ENCODE peak calls at places on chromosomes 3 and 15, in five cellular contexts. L, X, A, V and D are unnamed samples.

GRCh38 chr15:90465140-90465929 is 64.4 kb upstream of the CRTC3 start:
- DNase-seq in X (no peak), V (no peak), A (no peak), L (no peak), D (no peak)

GRCh38 chr15:99961011-99961441 is 227.8 kb upstream of the LYSMD4 start:
- DNase-seq in V (no peak), A (peak; percentile 13), L (no peak), X (no peak), D (no peak)

GRCh38 chr3:71101014-71101413 is 482.5 kb downstream of the FOXP1 start:
- DNase-seq in L (no peak), A (no peak), X (no peak), V (no peak), D (no peak)

GRCh38 chr15:73550190-73550589 is 83.0 kb downstream of the NPTN start:
- DNase-seq in X (no peak), V (no peak), A (no peak), L (no peak), D (no peak)

GRCh38 chr3:149203758-149204157 is 17.9 kb downstream of the CP start:
- DNase-seq in X (no peak), A (no peak), L (no peak), V (no peak), D (no peak)

GRCh38 chr15:51310064-51310463 is 28.3 kb downstream of the CYP19A1 start:
- DNase-seq in X (no peak), A (no peak), L (no peak), V (no peak), D (no peak)

GRCh38 chr3:10511809-10512494 is 6.6 kb upstream of the ATP2B2 start:
- DNase-seq in X (no peak), A (no peak), L (no peak), V (no peak), D (no peak)

GRCh38 chr15:66865622-66866611 is 163.9 kb downstream of the SMAD6 start:
- DNase-seq in A (no peak), X (no peak), V (no peak), L (no peak), D (no peak)

GRCh38 chr15:101017935-101018849 is 99.0 kb downstream of the LRRK1 start:
- DNase-seq in X (no peak), A (peak; percentile 8), V (no peak), L (no peak), D (no peak)

GRCh38 chr3:193207874-193208273 is 33.1 kb upstream of the PLAAT1 start:
- DNase-seq in L (no peak), A (no peak), V (no peak), X (no peak), D (no peak)

GRCh38 chr3:50573566-50574279 is 4.4 kb downstream of the HEMK1 start:
- DNase-seq in L (no peak), V (no peak), A (no peak), X (no peak), D (no peak)

GRCh38 chr3:173893066-173893465 is 495.5 kb downstream of the NLGN1 start:
- DNase-seq in V (no peak), X (no peak), L (no peak), A (no peak), D (no peak)

GRCh38 chr3:13653631-13654279 is 104.8 kb downstream of the FBLN2 start:
- DNase-seq in V (no peak), A (no peak), L (no peak), X (no peak), D (no peak)

GRCh38 chr15:69114231-69114937 is 46.1 kb upstream of the GLCE start:
- DNase-seq in L (no peak), V (no peak), A (no peak), X (no peak), D (no peak)

GRCh38 chr3:62795978-62796635 is 79.1 kb downstream of the CADPS start:
- DNase-seq in V (no peak), A (no peak), X (no peak), L (no peak), D (no peak)

GRCh38 chr15:74213858-74214284 is 11.3 kb upstream of the STRA6 start:
- DNase-seq in V (no peak), X (no peak), L (no peak), A (no peak), D (no peak)

GRCh38 chr15:92810418-92811138 is 89.5 kb upstream of the CHD2 start:
- DNase-seq in X (peak; percentile 69), A (peak; percentile 85), L (peak; percentile 79), V (peak; percentile 69), D (no peak)

GRCh38 chr3:64431717-64432116 is 206.5 kb upstream of the PRICKLE2 start:
- DNase-seq in L (no peak), X (no peak), V (no peak), A (no peak), D (no peak)

GRCh38 chr15:35753486-35753885 is 207.5 kb upstream of the DPH6 start:
- DNase-seq in X (no peak), L (no peak), A (no peak), V (no peak), D (no peak)

GRCh38 chr15:28105793-28106192 is 6.7 kb upstream of the OCA2 start:
- DNase-seq in L (no peak), A (no peak), V (no peak), X (peak; percentile 8), D (no peak)

GRCh38 chr3:136634821-136635220 is 117.4 kb downstream of the STAG1 start:
- DNase-seq in L (no peak), V (no peak), X (no peak), A (no peak), D (no peak)

GRCh38 chr3:37940242-37940908 is 50.2 kb upstream of the VILL start:
- DNase-seq in X (no peak), L (no peak), V (no peak), A (no peak), D (no peak)

GRCh38 chr3:37943126-37943525 is 47.5 kb upstream of the VILL start:
- DNase-seq in A (no peak), V (no peak), L (no peak), X (no peak), D (no peak)

GRCh38 chr3:37942646-37943045 is 47.9 kb upstream of the VILL start:
- DNase-seq in V (no peak), L (no peak), X (no peak), A (no peak), D (no peak)

GRCh38 chr3:37943631-37944242 is 46.8 kb upstream of the VILL start:
- DNase-seq in A (peak; percentile 53), V (no peak), L (no peak), X (no peak), D (no peak)

DNA sequence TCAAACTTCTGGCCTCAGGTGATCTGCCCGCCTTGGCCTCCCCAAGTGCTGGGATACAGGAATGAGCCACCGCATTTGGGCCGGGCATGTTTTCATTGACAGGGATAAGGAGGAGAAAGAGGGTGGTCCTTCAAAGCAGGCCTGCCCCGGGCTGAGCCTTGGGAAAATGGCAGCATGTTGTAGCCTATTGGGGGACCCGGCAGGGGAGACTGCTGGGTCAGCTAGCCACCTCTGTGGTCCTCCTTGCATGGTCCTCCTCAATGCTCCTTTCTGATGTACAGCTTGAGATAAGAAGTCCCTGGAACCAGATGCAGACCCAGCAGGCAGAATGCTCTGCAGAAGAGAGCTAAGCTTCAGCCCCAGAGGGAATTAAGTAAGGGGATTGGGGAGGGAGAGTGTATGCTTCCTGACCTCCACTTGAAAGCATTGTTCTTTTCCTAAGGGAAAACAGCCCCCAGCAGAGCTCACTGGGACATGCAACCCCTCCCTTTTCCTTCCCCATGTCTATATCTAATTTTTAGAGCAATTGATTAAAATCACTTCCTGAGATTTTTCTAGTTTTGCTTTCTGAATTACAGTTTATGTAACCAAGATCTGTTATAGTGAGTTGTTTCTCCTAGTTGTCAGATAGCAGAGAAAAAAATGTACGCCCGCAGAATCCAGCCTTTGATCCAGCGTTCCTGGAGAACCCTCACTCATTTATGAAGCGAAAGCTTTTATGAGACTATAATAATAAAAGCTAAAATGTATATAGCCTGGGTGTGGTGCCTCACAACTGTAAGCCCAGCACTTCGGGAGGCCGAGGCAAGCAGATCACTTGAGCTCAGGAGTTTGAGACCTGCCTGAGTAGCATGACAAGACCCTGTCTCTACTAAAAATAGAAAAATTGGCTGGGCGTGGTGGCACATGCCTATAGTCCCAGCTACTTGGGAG is 48.7 kb upstream of the VILL start:
- DNase-seq in V (no peak), X (no peak), A (no peak), L (no peak), D (no peak)
- H3K27ac ChIP-seq in V (peak overlapping the region; percentile 83), X (no peak overlapping the region), A (peak overlapping the region; percentile 67), L (no peak overlapping the region), D (no peak overlapping the region)

DNA sequence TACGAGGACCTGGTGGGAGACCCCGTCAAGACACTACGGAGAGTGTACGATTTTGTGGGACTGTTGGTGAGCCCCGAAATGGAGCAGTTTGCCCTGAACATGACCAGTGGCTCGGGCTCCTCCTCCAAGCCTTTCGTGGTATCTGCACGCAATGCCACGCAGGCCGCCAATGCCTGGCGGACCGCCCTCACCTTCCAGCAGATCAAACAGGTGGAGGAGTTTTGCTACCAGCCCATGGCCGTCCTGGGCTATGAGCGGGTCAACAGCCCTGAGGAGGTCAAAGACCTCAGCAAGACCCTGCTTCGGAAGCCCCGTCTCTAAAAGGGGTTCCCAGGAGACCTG is 2.5 kb downstream of the CHST2 start:
- DNase-seq in A (no peak), X (peak; percentile 16), L (no peak), V (no peak), D (no peak)
- H3K27me3 ChIP-seq in A (no peaks in the 10 kb centered on the region), X (no peaks in the 10 kb centered on the region), L (no peaks in the 10 kb centered on the region), V (no peaks in the 10 kb centered on the region), D (no peaks in the 10 kb centered on the region)

DNA sequence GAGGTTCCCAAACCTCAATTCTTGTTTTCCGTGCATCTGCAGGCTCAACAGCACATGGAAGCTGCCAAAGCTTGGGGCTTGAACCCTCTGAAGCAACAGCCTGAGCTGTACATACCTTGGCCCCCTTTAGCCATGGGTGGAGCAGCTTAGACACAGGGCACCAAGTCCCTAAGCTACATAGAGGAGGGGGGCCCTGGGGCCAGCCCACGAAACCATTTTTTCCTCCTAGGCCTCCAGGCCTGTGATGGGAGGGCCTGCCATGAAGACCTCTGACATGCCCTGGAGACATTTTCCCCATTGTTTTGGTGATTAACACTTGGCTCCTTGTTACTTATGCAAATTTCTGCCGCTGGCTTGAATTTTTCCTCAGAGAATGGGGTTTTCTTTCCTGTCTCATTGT is 24.6 kb downstream of the SRP14 start:
- DNase-seq in L (no peak), X (no peak), A (no peak), V (no peak), D (no peak)
- H3K36me3 ChIP-seq in L (peaks cover 15% of the 10 kb centered on the region), X (no peaks in the 10 kb centered on the region), A (no peaks in the 10 kb centered on the region), V (no peaks in the 10 kb centered on the region), D (peaks cover 14% of the 10 kb centered on the region)

DNA sequence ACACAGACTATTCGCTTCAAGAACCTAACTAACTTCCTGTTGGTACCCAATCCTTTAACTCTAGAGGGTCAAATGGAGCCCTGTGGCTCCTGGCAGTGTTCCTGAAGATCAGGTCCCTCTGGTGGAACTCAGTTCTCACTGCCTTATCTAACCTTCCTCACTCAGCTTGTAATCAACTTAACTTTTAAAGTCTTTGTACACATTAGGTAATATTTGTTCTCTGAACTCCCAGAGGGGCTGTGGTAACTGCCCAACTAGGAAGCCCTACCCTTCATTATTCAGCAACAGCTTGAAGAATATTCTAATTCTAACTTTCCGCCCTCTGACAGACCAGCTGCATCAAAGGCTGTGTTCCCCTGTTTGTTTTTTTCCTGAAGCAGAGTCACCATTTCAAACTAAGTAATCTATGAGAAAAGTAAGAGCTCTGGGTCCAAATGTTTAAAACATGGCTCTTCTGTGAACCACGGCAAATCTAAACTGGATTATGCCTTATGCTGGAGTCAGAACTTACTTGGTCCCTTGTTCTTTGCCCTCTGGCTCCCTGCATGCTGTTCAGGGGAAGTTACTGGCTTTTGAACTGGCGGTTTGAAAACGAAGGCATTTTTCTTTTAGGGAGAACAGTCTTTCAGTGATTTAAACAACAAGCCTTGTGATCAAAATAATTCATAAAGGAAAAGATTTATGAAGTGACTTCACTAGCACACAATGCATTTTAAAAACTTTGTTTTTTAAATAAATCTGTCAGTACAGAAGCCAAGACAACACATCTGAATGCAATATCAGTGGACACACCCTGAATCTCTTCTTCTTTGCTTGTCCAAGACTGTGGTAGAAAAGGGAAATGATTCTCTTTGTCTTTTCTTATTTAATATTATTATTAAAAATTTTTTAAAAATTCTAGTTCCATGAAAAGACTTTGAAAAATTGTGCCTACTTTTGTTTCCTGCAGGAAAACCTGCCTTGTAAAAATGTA is 365.6 kb downstream of the TIGIT start:
- DNase-seq in X (no peak), V (no peak), A (no peak), L (no peak), D (no peak)
- H3K27ac ChIP-seq in X (no peak overlapping the region), V (peak overlapping the region; percentile 69), A (peak overlapping the region; percentile 63), L (peak overlapping the region; percentile 26), D (no peak overlapping the region)